ENCODE peak calls at places on chromosomes 3 and 15, in four cellular contexts. Z is M059J; A is Peyer's patch; D is activated T-cell treated with anti-CD3 and anti-CD28 coated beads, Interleukin-2, amount 50 U/mL, for 48 hours. K is an unnamed sample.

GRCh38 chr3:65342084-65342683 is 654.4 kb upstream of the ADAMTS9 start:
- DNase-seq in Z (peak; percentile 7), D (peak; percentile 46), A (peak; percentile 81), K (peak; percentile 50)

GRCh38 chr15:38374477-38374876 is 79.5 kb upstream of the FAM98B start:
- DNase-seq in D (no peak), Z (no peak), A (no peak), K (no peak)

GRCh38 chr3:157159037-157159761 is 748 bp downstream of the CCNL1 start:
- DNase-seq in Z (peak; percentile 72), D (peak; percentile 86), A (peak; percentile 84), K (peak; percentile 62)

GRCh38 chr15:70853270-70853854 is 595 bp downstream of the LARP6 start:
- DNase-seq in D (peak; percentile 48), Z (peak; percentile 62), A (no peak), K (peak; percentile 52)

GRCh38 chr3:46695962-46696922 is 2.8 kb upstream of the ALS2CL start:
- DNase-seq in Z (peak; percentile 56), D (no peak), A (no peak), K (no peak)

GRCh38 chr15:38312190-38312589 is 59.6 kb downstream of the SPRED1 start:
- DNase-seq in A (no peak), D (no peak), Z (no peak), K (no peak)

GRCh38 chr15:75364881-75365280 is 3.5 kb downstream of the MAN2C1 start:
- DNase-seq in D (no peak), Z (no peak), A (no peak), K (no peak)

GRCh38 chr3:156024904-156025303 is 95.5 kb upstream of the KCNAB1 start:
- DNase-seq in D (no peak), Z (peak; percentile 37), A (no peak), K (peak; percentile 50)

GRCh38 chr15:33559207-33559890 is 248.6 kb downstream of the RYR3 start:
- DNase-seq in A (no peak), Z (no peak), D (no peak), K (no peak)

GRCh38 chr3:140438736-140439505 is 238.9 kb upstream of the TRIM42 start:
- DNase-seq in D (no peak), A (no peak), Z (peak; percentile 32), K (peak; percentile 24)

GRCh38 chr3:68088216-68088615 is 433.8 kb upstream of the SUCLG2 start:
- DNase-seq in Z (no peak), A (no peak), D (peak; percentile 26), K (no peak)

GRCh38 chr15:47663106-47663505 is 54.2 kb upstream of the SEMA6D start:
- DNase-seq in Z (peak; percentile 11), D (no peak), A (no peak), K (no peak)

GRCh38 chr3:108090066-108090700 is 648 bp downstream of the CD47 start:
- DNase-seq in Z (peak; percentile 66), A (peak; percentile 65), D (peak; percentile 76), K (peak; percentile 63)

GRCh38 chr3:159293493-159293892 is 491.6 kb downstream of the MFSD1 start:
- DNase-seq in A (no peak), D (no peak), Z (no peak), K (no peak)

GRCh38 chr3:53796161-53796560 is 50.1 kb downstream of the CHDH start:
- DNase-seq in D (no peak), Z (no peak), A (peak; percentile 55), K (no peak)

GRCh38 chr3:84836961-84837360 is 121.8 kb upstream of the CADM2 start:
- DNase-seq in D (no peak), Z (no peak), A (no peak), K (peak; percentile 32)

GRCh38 chr3:140863481-140864084 is 78.1 kb upstream of the SLC25A36 start:
- DNase-seq in D (peak; percentile 46), Z (peak; percentile 71), A (no peak), K (peak; percentile 70)

GRCh38 chr15:66940368-66940767 is 125.0 kb upstream of the SMAD3 start:
- DNase-seq in A (no peak), D (peak; percentile 42), Z (peak; percentile 34), K (peak; percentile 36)

GRCh38 chr3:129018271-129018670 is 17.2 kb downstream of the EFCC1 start:
- DNase-seq in D (no peak), A (no peak), Z (no peak), K (no peak)

GRCh38 chr3:99925584-99925983 is 107.9 kb downstream of the CMSS1 start:
- DNase-seq in Z (peak; percentile 96), A (no peak), D (no peak), K (peak; percentile 82)

GRCh38 chr15:44295909-44296420 is 7.4 kb downstream of the GOLM2 start:
- DNase-seq in Z (no peak), A (no peak), D (no peak), K (no peak)

GRCh38 chr15:36965561-36966342 is 134.6 kb downstream of the MEIS2 start:
- DNase-seq in A (no peak), D (no peak), Z (no peak), K (no peak)

GRCh38 chr3:6860911-6861330 is at the start of gene GRM7:
- DNase-seq in Z (no peak), A (no peak), D (no peak), K (peak; percentile 55)

GRCh38 chr15:90165659-90166489 is 35.3 kb upstream of the SEMA4B start:
- DNase-seq in D (peak; percentile 80), Z (peak; percentile 100), A (peak; percentile 92), K (peak; percentile 100)

GRCh38 chr3:73572371-73572770 is 52.4 kb downstream of the PDZRN3 start:
- DNase-seq in A (no peak), Z (peak; percentile 15), D (no peak), K (no peak)

GRCh38 chr3:57706462-57706861 is 13.6 kb upstream of the DENND6A start:
- DNase-seq in A (no peak), D (no peak), Z (peak; percentile 74), K (peak; percentile 88)

GRCh38 chr3:126969586-126969985 is 13.3 kb upstream of the PLXNA1 start:
- DNase-seq in A (no peak), D (no peak), Z (no peak), K (peak; percentile 53)

GRCh38 chr15:76134537-76134936 is 74.8 kb downstream of the TMEM266 start:
- DNase-seq in D (no peak), Z (no peak), A (no peak), K (no peak)

GRCh38 chr3:124811441-124811840 is 75.7 kb downstream of the ITGB5 start:
- DNase-seq in Z (peak; percentile 82), D (no peak), A (no peak), K (peak; percentile 59)

GRCh38 chr3:192879346-192880031 is 38.2 kb downstream of the MB21D2 start:
- DNase-seq in Z (peak; percentile 100), D (no peak), A (no peak), K (peak; percentile 98)

GRCh38 chr3:127172670-127173515 is 20.0 kb upstream of the PRR23E start:
- DNase-seq in Z (peak; percentile 75), D (no peak), A (no peak), K (peak; percentile 82)

GRCh38 chr3:13856006-13856405 is 23.9 kb downstream of the WNT7A start:
- DNase-seq in Z (no peak), A (peak; percentile 31), D (no peak), K (no peak)

GRCh38 chr15:39534996-39535395 is 45.9 kb upstream of the THBS1 start:
- DNase-seq in D (no peak), Z (no peak), A (no peak), K (no peak)

GRCh38 chr3:183106635-183107034 is 7.3 kb upstream of the MCCC1 start:
- DNase-seq in D (no peak), Z (no peak), A (no peak), K (no peak)

K was measured in HT1080.